ENCODE peak calls at places on chromosomes 7 and 10, in six cellular contexts. P is H1, Z is GM12892, C is HepG2, S is GM12878, T is K562. M is an unnamed sample.

GRCh38 chr7:7438851-7439250 is 96.8 kb downstream of the COL28A1 start:
- DNase-seq in C (peak; percentile 36), S (no peak), Z (no peak), P (no peak), T (no peak), M (no peak)

GRCh38 chr7:129578829-129579228 is 32.7 kb upstream of the NRF1 start:
- DNase-seq in S (no peak), P (no peak), Z (no peak), C (no peak), T (no peak), M (no peak)

GRCh38 chr7:100847360-100847759 is 5.2 kb upstream of the SLC12A9 start:
- DNase-seq in S (no peak), C (no peak), Z (no peak), P (no peak), T (no peak), M (no peak)

GRCh38 chr7:99476107-99476506 is 3.4 kb downstream of the ZNF789 start:
- DNase-seq in S (no peak), C (no peak), Z (no peak), P (no peak), T (no peak), M (no peak)

GRCh38 chr7:100128602-100128963 is 1.8 kb downstream of the MBLAC1 start:
- DNase-seq in Z (no peak), T (no peak), C (no peak), P (no peak), S (no peak), M (no peak)

GRCh38 chr7:142571581-142571980 is 177.7 kb upstream of the PRSS1 start:
- DNase-seq in C (no peak), T (no peak), P (no peak), S (no peak), Z (no peak), M (no peak)

GRCh38 chr7:131244259-131244852 is 83.3 kb upstream of the MKLN1 start:
- DNase-seq in Z (no peak), T (peak; percentile 57), C (peak; percentile 35), P (no peak), S (no peak), M (no peak)

GRCh38 chr7:105990726-105991465 is 27.8 kb downstream of the CDHR3 start:
- DNase-seq in C (no peak), T (peak; percentile 30), P (peak; percentile 68), S (no peak), Z (no peak), M (no peak)

GRCh38 chr7:120353171-120353570 is 80.2 kb downstream of the KCND2 start:
- DNase-seq in Z (no peak), P (no peak), S (no peak), C (no peak), T (no peak), M (no peak)

GRCh38 chr10:14374745-14375445 is 44.2 kb upstream of the FRMD4A start:
- DNase-seq in T (no peak), P (no peak), Z (no peak), C (no peak), S (no peak), M (no peak)

GRCh38 chr7:105304040-105304895 is 84.5 kb downstream of the SRPK2 start:
- DNase-seq in P (no peak), T (no peak), Z (no peak), S (peak; percentile 53), C (peak; percentile 91), M (no peak)

GRCh38 chr7:157302314-157302711 is 34.5 kb upstream of the DNAJB6 start:
- DNase-seq in T (no peak), P (no peak), S (peak; percentile 87), Z (peak; percentile 71), C (no peak), M (peak; percentile 67)

GRCh38 chr10:72079356-72079755 is 9.0 kb downstream of the SPOCK2 start:
- DNase-seq in Z (peak; percentile 19), S (no peak), T (no peak), C (no peak), P (no peak), M (no peak)

GRCh38 chr10:23870612-23871011 is 338.3 kb upstream of the KIAA1217 start:
- DNase-seq in T (no peak), C (no peak), S (no peak), P (no peak), Z (no peak), M (no peak)

GRCh38 chr7:150954986-150955518 is 23.1 kb downstream of the KCNH2 start:
- DNase-seq in Z (no peak), C (no peak), T (peak; percentile 53), P (no peak), S (no peak), M (no peak)

GRCh38 chr7:29806131-29806792 is at the start of gene WIPF3:
- DNase-seq in C (no peak), P (peak; percentile 80), Z (peak; percentile 23), S (no peak), T (peak; percentile 61), M (peak; percentile 30)
- TF ChIP-seq TAF1 in C (no peak), P (peak; percentile 35), Z (no peak), S (no peak), T (peak; percentile 25), M (no peak)

DNA sequence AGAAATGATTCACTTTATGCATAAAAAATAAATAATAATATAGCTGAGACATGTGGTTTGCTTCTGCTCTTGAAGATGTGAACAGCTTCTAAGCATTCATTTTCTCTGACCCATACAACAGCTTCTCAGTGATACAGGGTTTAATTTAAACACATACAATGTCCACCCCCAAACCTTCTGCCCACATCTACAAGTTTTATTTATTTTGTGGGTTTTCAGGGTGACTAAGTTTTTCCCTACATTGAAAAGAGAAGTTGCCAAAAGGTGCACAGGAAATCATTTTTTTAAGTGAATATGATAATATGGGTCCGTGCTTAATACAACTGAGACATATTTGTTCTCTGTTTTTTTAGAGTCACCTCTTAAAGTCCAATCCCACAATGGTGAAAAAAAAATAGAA is 17.2 kb downstream of the INHBA start:
- DNase-seq in S (no peak), C (no peak), P (no peak), Z (no peak), T (no peak), M (no peak)
- TF ChIP-seq POLR2A in S (no peak), C (no peak), P (no peak), Z (no peak), T (no peak), M (no peak)

GRCh38 chr7:483656-484364 is 35.8 kb downstream of the PDGFA start:
- DNase-seq in S (no peak), Z (no peak), P (no peak), T (no peak), C (no peak), M (no peak)

GRCh38 chr7:484365-485101 is 35.1 kb downstream of the PDGFA start:
- DNase-seq in P (no peak), C (peak; percentile 60), S (no peak), T (no peak), Z (no peak), M (no peak)

GRCh38 chr7:486216-486743 is 33.4 kb downstream of the PDGFA start:
- DNase-seq in C (no peak), Z (no peak), T (no peak), S (no peak), P (no peak), M (no peak)

GRCh38 chr7:482521-483083 is 37.0 kb downstream of the PDGFA start:
- DNase-seq in C (no peak), S (no peak), Z (no peak), T (no peak), P (no peak), M (no peak)

DNA sequence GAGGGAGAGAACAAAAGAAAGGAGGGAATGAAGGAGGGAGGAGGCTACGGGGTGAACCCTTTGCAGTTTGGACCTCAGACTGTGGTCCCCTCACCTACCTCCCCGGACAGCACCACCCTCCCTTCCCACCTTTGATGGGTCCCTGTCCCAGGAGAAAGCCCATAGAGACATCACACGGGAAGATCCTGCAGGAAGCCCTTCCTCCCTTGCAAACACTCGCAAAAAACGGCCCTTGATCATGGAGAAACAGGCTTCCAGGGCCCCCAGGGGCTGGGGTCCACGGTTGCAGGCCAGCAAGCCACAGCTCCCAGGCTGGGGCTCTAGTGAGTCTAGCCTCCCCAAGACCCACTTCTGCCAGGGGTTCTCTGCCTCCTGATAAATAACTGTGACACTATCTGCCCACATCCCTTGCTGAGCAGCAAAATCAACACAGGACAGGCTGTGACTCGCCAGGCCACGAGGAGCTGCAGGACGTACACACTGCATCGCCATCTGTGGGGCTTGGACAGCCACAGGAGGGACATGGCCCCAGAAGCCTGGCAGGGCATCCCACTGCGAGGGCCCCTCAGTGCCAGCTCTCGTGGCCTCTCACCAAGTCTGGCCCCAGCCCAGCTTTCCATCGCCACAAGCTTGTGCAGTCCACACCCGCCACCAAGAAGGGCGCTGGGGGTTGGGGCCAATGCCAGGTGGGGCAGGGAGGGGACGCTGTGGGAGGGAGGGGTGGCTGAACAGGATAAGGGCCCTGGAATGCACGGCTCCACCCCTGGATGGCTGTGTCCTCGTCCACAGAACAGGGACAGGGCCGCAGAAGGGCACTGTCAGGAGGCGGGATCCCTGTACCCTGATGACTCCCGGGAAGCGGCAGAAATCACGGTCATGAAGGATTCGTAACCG is 34.2 kb downstream of the PDGFA start:
- DNase-seq in Z (no peak), S (no peak), P (no peak), T (no peak), C (no peak), M (no peak)
- TF ChIP-seq TAF1 in Z (no peak), S (no peak), P (no peak), T (no peak), C (no peak), M (no peak)

GRCh38 chr7:108002726-108003590 is at the start of gene LAMB1:
- DNase-seq in C (peak; percentile 73), P (peak; percentile 87), Z (no peak), S (no peak), T (peak; percentile 78), M (peak; percentile 37)
- TF ChIP-seq POLR2A in C (peak; percentile 62), P (no peak), Z (no peak), S (no peak), T (peak; percentile 71), M (no peak)

GRCh38 chr10:108544500-108545120 is 1378.7 kb downstream of the XPNPEP1 start:
- DNase-seq in Z (no peak), S (no peak), T (peak; percentile 35), P (peak; percentile 83), C (peak; percentile 3), M (no peak)
- TF ChIP-seq TAF1 in Z (no peak), S (no peak), T (no peak), P (no peak), C (no peak), M (no peak)